ENCODE peak calls at places on chromosomes 6 and 20, in six cellular contexts. One of them, this sample, is unnamed.

GRCh38 chr6:16966821-16967817 is 134.7 kb upstream of the STMND1 start:
- DNase-seq in stimulated activated CD4-positive, alpha-beta T cell treated with anti-CD3 and anti-CD28 coated beads, Interleukin-4, amount 100 ng/mL, for 1 hour: no peak
- DNase-seq in NCI-H1105: no peak
- DNase-seq in upper lobe of right lung: no peak
- DNase-seq in lung: no peak
- DNase-seq in breast epithelium: no peak
- DNase-seq in this sample: no peak

GRCh38 chr20:19806806-19807691 is 49.0 kb downstream of the RIN2 start:
- DNase-seq in stimulated activated CD4-positive, alpha-beta T cell treated with anti-CD3 and anti-CD28 coated beads, Interleukin-4, amount 100 ng/mL, for 1 hour: no peak
- DNase-seq in NCI-H1105: peak
- DNase-seq in upper lobe of right lung: no peak
- DNase-seq in lung: peak
- DNase-seq in breast epithelium: no peak
- DNase-seq in this sample: peak

GRCh38 chr6:170224694-170225660 is 65.9 kb downstream of the DLL1 start:
- DNase-seq in stimulated activated CD4-positive, alpha-beta T cell treated with anti-CD3 and anti-CD28 coated beads, Interleukin-4, amount 100 ng/mL, for 1 hour: no peak
- DNase-seq in NCI-H1105: no peak
- DNase-seq in upper lobe of right lung: peak
- DNase-seq in lung: no peak
- DNase-seq in breast epithelium: peak
- DNase-seq in this sample: peak

GRCh38 chr6:130598021-130598989 is 228.9 kb upstream of the SMLR1 start:
- DNase-seq in stimulated activated CD4-positive, alpha-beta T cell treated with anti-CD3 and anti-CD28 coated beads, Interleukin-4, amount 100 ng/mL, for 1 hour: no peak
- DNase-seq in NCI-H1105: no peak
- DNase-seq in upper lobe of right lung: no peak
- DNase-seq in lung: no peak
- DNase-seq in breast epithelium: no peak
- DNase-seq in this sample: no peak

GRCh38 chr20:24782801-24783630 is 166.1 kb upstream of the CST7 start:
- DNase-seq in stimulated activated CD4-positive, alpha-beta T cell treated with anti-CD3 and anti-CD28 coated beads, Interleukin-4, amount 100 ng/mL, for 1 hour: no peak
- DNase-seq in NCI-H1105: no peak
- DNase-seq in upper lobe of right lung: peak
- DNase-seq in lung: no peak
- DNase-seq in breast epithelium: no peak
- DNase-seq in this sample: no peak

GRCh38 chr6:85864453-85865401 is 222.0 kb upstream of the SYNCRIP start:
- DNase-seq in stimulated activated CD4-positive, alpha-beta T cell treated with anti-CD3 and anti-CD28 coated beads, Interleukin-4, amount 100 ng/mL, for 1 hour: no peak
- DNase-seq in NCI-H1105: no peak
- DNase-seq in upper lobe of right lung: no peak
- DNase-seq in lung: no peak
- DNase-seq in breast epithelium: no peak
- DNase-seq in this sample: no peak

GRCh38 chr20:41719151-41719550 is 101.0 kb upstream of the CHD6 start:
- DNase-seq in stimulated activated CD4-positive, alpha-beta T cell treated with anti-CD3 and anti-CD28 coated beads, Interleukin-4, amount 100 ng/mL, for 1 hour: no peak
- DNase-seq in NCI-H1105: no peak
- DNase-seq in upper lobe of right lung: no peak
- DNase-seq in lung: no peak
- DNase-seq in breast epithelium: no peak
- DNase-seq in this sample: no peak

GRCh38 chr6:37777272-37777736 is 42.2 kb upstream of the ZFAND3 start:
- DNase-seq in stimulated activated CD4-positive, alpha-beta T cell treated with anti-CD3 and anti-CD28 coated beads, Interleukin-4, amount 100 ng/mL, for 1 hour: no peak
- DNase-seq in NCI-H1105: no peak
- DNase-seq in upper lobe of right lung: no peak
- DNase-seq in lung: no peak
- DNase-seq in breast epithelium: no peak
- DNase-seq in this sample: no peak

GRCh38 chr20:32445539-32446273 is 87.6 kb downstream of the ASXL1 start:
- DNase-seq in stimulated activated CD4-positive, alpha-beta T cell treated with anti-CD3 and anti-CD28 coated beads, Interleukin-4, amount 100 ng/mL, for 1 hour: no peak
- DNase-seq in NCI-H1105: no peak
- DNase-seq in upper lobe of right lung: no peak
- DNase-seq in lung: no peak
- DNase-seq in breast epithelium: no peak
- DNase-seq in this sample: no peak

GRCh38 chr6:130981409-130981808 is 81.6 kb downstream of the EPB41L2 start:
- DNase-seq in stimulated activated CD4-positive, alpha-beta T cell treated with anti-CD3 and anti-CD28 coated beads, Interleukin-4, amount 100 ng/mL, for 1 hour: no peak
- DNase-seq in NCI-H1105: no peak
- DNase-seq in upper lobe of right lung: no peak
- DNase-seq in lung: no peak
- DNase-seq in breast epithelium: no peak
- DNase-seq in this sample: no peak

GRCh38 chr20:41587956-41588355 is 30.2 kb downstream of the CHD6 start:
- DNase-seq in stimulated activated CD4-positive, alpha-beta T cell treated with anti-CD3 and anti-CD28 coated beads, Interleukin-4, amount 100 ng/mL, for 1 hour: no peak
- DNase-seq in NCI-H1105: no peak
- DNase-seq in upper lobe of right lung: no peak
- DNase-seq in lung: no peak
- DNase-seq in breast epithelium: no peak
- DNase-seq in this sample: no peak

GRCh38 chr20:36468149-36469000 is 72.9 kb upstream of the MYL9 start:
- DNase-seq in stimulated activated CD4-positive, alpha-beta T cell treated with anti-CD3 and anti-CD28 coated beads, Interleukin-4, amount 100 ng/mL, for 1 hour: no peak
- DNase-seq in NCI-H1105: no peak
- DNase-seq in upper lobe of right lung: no peak
- DNase-seq in lung: no peak
- DNase-seq in breast epithelium: no peak
- DNase-seq in this sample: peak

GRCh38 chr6:131937703-131938631 is 13.2 kb downstream of the CCN2 start:
- DNase-seq in stimulated activated CD4-positive, alpha-beta T cell treated with anti-CD3 and anti-CD28 coated beads, Interleukin-4, amount 100 ng/mL, for 1 hour: no peak
- DNase-seq in NCI-H1105: peak
- DNase-seq in upper lobe of right lung: no peak
- DNase-seq in lung: no peak
- DNase-seq in breast epithelium: no peak
- DNase-seq in this sample: no peak

GRCh38 chr6:133701633-133702331 is 187.1 kb upstream of the TCF21 start:
- DNase-seq in stimulated activated CD4-positive, alpha-beta T cell treated with anti-CD3 and anti-CD28 coated beads, Interleukin-4, amount 100 ng/mL, for 1 hour: no peak
- DNase-seq in NCI-H1105: no peak
- DNase-seq in upper lobe of right lung: no peak
- DNase-seq in lung: no peak
- DNase-seq in breast epithelium: no peak
- DNase-seq in this sample: no peak

GRCh38 chr6:131840936-131841583 is 33.2 kb downstream of the ENPP1 start:
- DNase-seq in stimulated activated CD4-positive, alpha-beta T cell treated with anti-CD3 and anti-CD28 coated beads, Interleukin-4, amount 100 ng/mL, for 1 hour: no peak
- DNase-seq in NCI-H1105: no peak
- DNase-seq in upper lobe of right lung: no peak
- DNase-seq in lung: no peak
- DNase-seq in breast epithelium: no peak
- DNase-seq in this sample: no peak

GRCh38 chr20:48040491-48040890 is 255.2 kb upstream of the SULF2 start:
- DNase-seq in stimulated activated CD4-positive, alpha-beta T cell treated with anti-CD3 and anti-CD28 coated beads, Interleukin-4, amount 100 ng/mL, for 1 hour: no peak
- DNase-seq in NCI-H1105: peak
- DNase-seq in upper lobe of right lung: no peak
- DNase-seq in lung: no peak
- DNase-seq in breast epithelium: no peak
- DNase-seq in this sample: no peak

GRCh38 chr20:53413188-53413631 is 180.4 kb downstream of the ZNF217 start:
- DNase-seq in stimulated activated CD4-positive, alpha-beta T cell treated with anti-CD3 and anti-CD28 coated beads, Interleukin-4, amount 100 ng/mL, for 1 hour: peak
- DNase-seq in NCI-H1105: no peak
- DNase-seq in upper lobe of right lung: peak
- DNase-seq in lung: peak
- DNase-seq in breast epithelium: no peak
- DNase-seq in this sample: no peak

GRCh38 chr6:19465240-19465639 is 371.9 kb upstream of the ID4 start:
- DNase-seq in stimulated activated CD4-positive, alpha-beta T cell treated with anti-CD3 and anti-CD28 coated beads, Interleukin-4, amount 100 ng/mL, for 1 hour: no peak
- DNase-seq in NCI-H1105: peak
- DNase-seq in upper lobe of right lung: no peak
- DNase-seq in lung: no peak
- DNase-seq in breast epithelium: no peak
- DNase-seq in this sample: peak

GRCh38 chr6:34523441-34524206 is 32.5 kb downstream of the SPDEF start:
- DNase-seq in stimulated activated CD4-positive, alpha-beta T cell treated with anti-CD3 and anti-CD28 coated beads, Interleukin-4, amount 100 ng/mL, for 1 hour: no peak
- DNase-seq in NCI-H1105: no peak
- DNase-seq in upper lobe of right lung: peak
- DNase-seq in lung: no peak
- DNase-seq in breast epithelium: no peak
- DNase-seq in this sample: no peak

GRCh38 chr6:69988458-69989126 is 122.2 kb downstream of the COL19A1 start:
- DNase-seq in stimulated activated CD4-positive, alpha-beta T cell treated with anti-CD3 and anti-CD28 coated beads, Interleukin-4, amount 100 ng/mL, for 1 hour: no peak
- DNase-seq in NCI-H1105: no peak
- DNase-seq in upper lobe of right lung: no peak
- DNase-seq in lung: no peak
- DNase-seq in breast epithelium: no peak
- DNase-seq in this sample: no peak

GRCh38 chr6:109867009-109867969 is 110.8 kb upstream of the GPR6 start:
- DNase-seq in stimulated activated CD4-positive, alpha-beta T cell treated with anti-CD3 and anti-CD28 coated beads, Interleukin-4, amount 100 ng/mL, for 1 hour: no peak
- DNase-seq in NCI-H1105: no peak
- DNase-seq in upper lobe of right lung: no peak
- DNase-seq in lung: no peak
- DNase-seq in breast epithelium: peak
- DNase-seq in this sample: no peak

GRCh38 chr20:58016779-58017178 is 211.7 kb downstream of the ANKRD60 start:
- DNase-seq in stimulated activated CD4-positive, alpha-beta T cell treated with anti-CD3 and anti-CD28 coated beads, Interleukin-4, amount 100 ng/mL, for 1 hour: no peak
- DNase-seq in NCI-H1105: no peak
- DNase-seq in upper lobe of right lung: no peak
- DNase-seq in lung: no peak
- DNase-seq in breast epithelium: no peak
- DNase-seq in this sample: no peak

GRCh38 chr6:6661684-6662083 is 73.2 kb downstream of the LY86 start:
- DNase-seq in stimulated activated CD4-positive, alpha-beta T cell treated with anti-CD3 and anti-CD28 coated beads, Interleukin-4, amount 100 ng/mL, for 1 hour: no peak
- DNase-seq in NCI-H1105: peak
- DNase-seq in upper lobe of right lung: no peak
- DNase-seq in lung: peak
- DNase-seq in breast epithelium: no peak
- DNase-seq in this sample: peak

GRCh38 chr6:79421707-79422484 is 115.3 kb downstream of the LCA5 start:
- DNase-seq in stimulated activated CD4-positive, alpha-beta T cell treated with anti-CD3 and anti-CD28 coated beads, Interleukin-4, amount 100 ng/mL, for 1 hour: no peak
- DNase-seq in NCI-H1105: peak
- DNase-seq in upper lobe of right lung: no peak
- DNase-seq in lung: no peak
- DNase-seq in breast epithelium: no peak
- DNase-seq in this sample: peak

GRCh38 chr6:19465760-19466159 is 371.4 kb upstream of the ID4 start:
- DNase-seq in stimulated activated CD4-positive, alpha-beta T cell treated with anti-CD3 and anti-CD28 coated beads, Interleukin-4, amount 100 ng/mL, for 1 hour: no peak
- DNase-seq in NCI-H1105: peak
- DNase-seq in upper lobe of right lung: no peak
- DNase-seq in lung: no peak
- DNase-seq in breast epithelium: no peak
- DNase-seq in this sample: no peak

GRCh38 chr6:26029857-26030653 is 57.2 kb upstream of the HFE start:
- DNase-seq in stimulated activated CD4-positive, alpha-beta T cell treated with anti-CD3 and anti-CD28 coated beads, Interleukin-4, amount 100 ng/mL, for 1 hour: no peak
- DNase-seq in NCI-H1105: no peak
- DNase-seq in upper lobe of right lung: no peak
- DNase-seq in lung: no peak
- DNase-seq in breast epithelium: no peak
- DNase-seq in this sample: no peak

GRCh38 chr20:63101781-63102719 is 95.3 kb upstream of the BHLHE23 start:
- DNase-seq in stimulated activated CD4-positive, alpha-beta T cell treated with anti-CD3 and anti-CD28 coated beads, Interleukin-4, amount 100 ng/mL, for 1 hour: peak
- DNase-seq in NCI-H1105: peak
- DNase-seq in upper lobe of right lung: peak
- DNase-seq in lung: no peak
- DNase-seq in breast epithelium: no peak
- DNase-seq in this sample: peak

GRCh38 chr6:46653439-46653942 is 716 bp downstream of the SLC25A27 start:
- DNase-seq in stimulated activated CD4-positive, alpha-beta T cell treated with anti-CD3 and anti-CD28 coated beads, Interleukin-4, amount 100 ng/mL, for 1 hour: no peak
- DNase-seq in NCI-H1105: no peak
- DNase-seq in upper lobe of right lung: no peak
- DNase-seq in lung: no peak
- DNase-seq in breast epithelium: no peak
- DNase-seq in this sample: no peak

GRCh38 chr20:6282642-6283041 is 159.8 kb upstream of the FERMT1 start:
- DNase-seq in stimulated activated CD4-positive, alpha-beta T cell treated with anti-CD3 and anti-CD28 coated beads, Interleukin-4, amount 100 ng/mL, for 1 hour: no peak
- DNase-seq in NCI-H1105: no peak
- DNase-seq in upper lobe of right lung: no peak
- DNase-seq in lung: no peak
- DNase-seq in breast epithelium: no peak
- DNase-seq in this sample: no peak

GRCh38 chr6:127972815-127973214 is 72.0 kb upstream of the THEMIS start:
- DNase-seq in stimulated activated CD4-positive, alpha-beta T cell treated with anti-CD3 and anti-CD28 coated beads, Interleukin-4, amount 100 ng/mL, for 1 hour: peak
- DNase-seq in NCI-H1105: no peak
- DNase-seq in upper lobe of right lung: no peak
- DNase-seq in lung: no peak
- DNase-seq in breast epithelium: no peak
- DNase-seq in this sample: no peak

GRCh38 chr6:150857062-150857905 is 8.2 kb upstream of the MTHFD1L start:
- DNase-seq in stimulated activated CD4-positive, alpha-beta T cell treated with anti-CD3 and anti-CD28 coated beads, Interleukin-4, amount 100 ng/mL, for 1 hour: no peak
- DNase-seq in NCI-H1105: no peak
- DNase-seq in upper lobe of right lung: no peak
- DNase-seq in lung: peak
- DNase-seq in breast epithelium: no peak
- DNase-seq in this sample: no peak

GRCh38 chr6:33990061-33990541 is 155.8 kb downstream of the GRM4 start:
- DNase-seq in stimulated activated CD4-positive, alpha-beta T cell treated with anti-CD3 and anti-CD28 coated beads, Interleukin-4, amount 100 ng/mL, for 1 hour: no peak
- DNase-seq in NCI-H1105: no peak
- DNase-seq in upper lobe of right lung: peak
- DNase-seq in lung: no peak
- DNase-seq in breast epithelium: peak
- DNase-seq in this sample: no peak

GRCh38 chr6:54586251-54586650 is 260.3 kb upstream of the FAM83B start:
- DNase-seq in stimulated activated CD4-positive, alpha-beta T cell treated with anti-CD3 and anti-CD28 coated beads, Interleukin-4, amount 100 ng/mL, for 1 hour: no peak
- DNase-seq in NCI-H1105: no peak
- DNase-seq in upper lobe of right lung: no peak
- DNase-seq in lung: no peak
- DNase-seq in breast epithelium: no peak
- DNase-seq in this sample: no peak